ENCODE peak calls at places on chromosomes 5 and 9, in four cellular contexts. B, X, S and H are unnamed samples.

GRCh38 chr5:140253985-140254384 is 48.9 kb downstream of the PFDN1 start:
- DNase-seq in X (peak; percentile 15), B (no peak), S (no peak), H (no peak)

GRCh38 chr9:94525396-94526035 is 29.4 kb upstream of the PCAT7 start:
- DNase-seq in S (no peak), B (no peak), X (no peak), H (no peak)

GRCh38 chr5:112551437-112552018 is 132.5 kb upstream of the EPB41L4A start:
- DNase-seq in S (peak; percentile 53), X (peak; percentile 39), B (no peak), H (peak; percentile 44)

GRCh38 chr9:112176410-112177010 is 1.4 kb upstream of the SUSD1 start:
- DNase-seq in X (peak; percentile 42), S (no peak), B (no peak), H (no peak)

GRCh38 chr5:7269591-7270274 is 126.2 kb upstream of the ADCY2 start:
- DNase-seq in S (no peak), X (no peak), B (no peak), H (no peak)

GRCh38 chr5:69335341-69335975 is 2.9 kb upstream of the CCDC125 start:
- DNase-seq in X (no peak), S (no peak), B (no peak), H (no peak)

GRCh38 chr9:124257865-124258764 is at the start of gene NEK6:
- DNase-seq in X (no peak), S (peak; percentile 68), B (no peak), H (peak; percentile 61)

GRCh38 chr9:2241461-2241874 is 226.3 kb downstream of the SMARCA2 start:
- DNase-seq in B (no peak), X (no peak), S (no peak), H (peak; percentile 22)

GRCh38 chr9:95004452-95005275 is 278.2 kb downstream of the AOPEP start:
- DNase-seq in X (peak; percentile 48), S (peak; percentile 72), B (no peak), H (peak; percentile 65)

GRCh38 chr5:5005351-5005750 is 134.8 kb upstream of the ADAMTS16 start:
- DNase-seq in B (no peak), S (no peak), X (no peak), H (no peak)

GRCh38 chr5:160030631-160031377 is 21.9 kb downstream of the TTC1 start:
- DNase-seq in X (no peak), B (no peak), S (no peak), H (no peak)

GRCh38 chr9:101465330-101465915 is 29.8 kb upstream of the ALDOB start:
- DNase-seq in B (no peak), S (peak; percentile 57), X (peak; percentile 69), H (peak; percentile 58)

GRCh38 chr9:20297646-20298084 is 324.6 kb downstream of the MLLT3 start:
- DNase-seq in S (no peak), X (no peak), B (no peak), H (no peak)

GRCh38 chr9:28792736-28793135 is 1219.5 kb upstream of the C9orf72 start:
- DNase-seq in S (no peak), X (no peak), B (no peak), H (no peak)

GRCh38 chr5:170596482-170596881 is 92.7 kb downstream of the KCNIP1 start:
- DNase-seq in S (no peak), X (no peak), B (no peak), H (no peak)

GRCh38 chr5:170603101-170603500 is 99.3 kb downstream of the KCNIP1 start:
- DNase-seq in B (no peak), X (no peak), S (no peak), H (no peak)

GRCh38 chr5:170597876-170598275 is 94.1 kb downstream of the KCNIP1 start:
- DNase-seq in S (no peak), B (no peak), X (no peak), H (no peak)

GRCh38 chr5:170601608-170602007 is 97.8 kb downstream of the KCNIP1 start:
- DNase-seq in X (no peak), S (no peak), B (no peak), H (no peak)

DNA sequence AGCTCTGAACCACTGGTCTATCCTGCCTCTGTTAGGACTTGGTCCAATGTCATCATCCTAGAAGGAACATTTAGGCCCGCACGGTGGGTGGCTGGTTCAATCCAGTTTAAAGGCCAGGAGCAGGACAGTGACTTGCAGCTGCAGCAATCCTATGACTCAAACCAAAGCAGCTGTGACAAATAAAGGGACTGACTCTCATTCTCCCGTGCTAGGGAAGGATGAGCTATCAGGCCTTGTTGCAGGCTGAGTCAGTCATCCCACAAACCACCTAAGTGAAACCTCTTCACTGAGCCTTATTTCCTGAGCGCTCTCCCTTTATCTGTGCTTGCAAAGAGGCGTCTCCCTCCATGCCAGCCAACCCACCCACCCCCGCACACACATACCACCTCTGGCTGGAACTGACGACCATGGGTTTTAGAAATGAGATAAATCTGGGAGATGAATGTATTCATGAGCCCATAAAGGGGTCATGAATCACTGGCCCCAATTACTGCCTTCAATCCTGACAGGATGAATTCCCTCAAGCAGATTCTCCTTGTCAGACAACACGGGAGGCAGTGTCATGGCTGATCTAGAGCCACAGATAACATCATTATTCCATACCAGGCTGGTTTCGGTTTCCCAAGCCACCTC is 93.4 kb downstream of the KCNIP1 start:
- DNase-seq in X (no peak), B (no peak), S (no peak), H (no peak)
- TF ChIP-seq FOXK2 in X (no peak), B (no peak), S (no peak), H (no peak)

GRCh38 chr9:128215491-128216404 is 12.6 kb downstream of the DNM1 start:
- DNase-seq in B (no peak), X (peak; percentile 36), S (peak; percentile 71), H (no peak)
- TF ChIP-seq TARDBP in B (no peak), X (no peak), S (no peak), H (no peak)

DNA sequence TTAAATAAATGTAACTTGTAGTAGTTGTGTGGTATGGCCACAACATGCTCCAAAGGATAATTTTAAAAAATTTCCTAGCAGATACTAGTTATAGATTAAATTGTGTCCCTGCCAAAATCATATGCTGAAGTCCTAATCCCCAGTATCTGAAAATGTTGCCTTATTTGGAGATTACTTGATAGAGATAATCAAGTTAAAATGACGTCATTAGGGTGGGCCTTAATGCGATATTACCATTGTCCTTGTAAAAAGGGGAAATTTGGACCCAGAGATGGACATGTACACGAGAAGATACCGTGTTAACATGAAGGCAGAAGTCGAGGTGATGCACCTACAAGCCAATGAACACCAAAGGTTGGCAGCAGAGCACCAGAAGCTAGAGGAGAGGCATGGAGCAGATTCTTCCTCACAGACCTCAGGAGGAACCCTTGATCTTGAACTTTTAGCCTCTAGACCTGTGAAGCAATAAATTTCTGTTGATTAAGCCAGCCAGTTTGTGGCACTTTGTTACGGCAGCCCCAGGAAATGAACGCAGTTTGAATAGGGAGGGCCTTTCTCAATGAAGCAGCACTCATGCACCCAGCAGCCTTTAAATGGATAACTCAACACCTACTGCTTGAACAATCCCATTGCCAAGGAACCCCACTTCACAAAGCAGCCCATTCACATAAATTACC is 148.9 kb downstream of the ARHGAP26 start:
- DNase-seq in B (no peak), X (no peak), S (no peak), H (no peak)
- TF ChIP-seq FOXK2 in B (no peak), X (no peak), S (no peak), H (no peak)

GRCh38 chr5:150058480-150059126 is 27.8 kb downstream of the CSF1R start:
- DNase-seq in S (peak; percentile 66), X (no peak), B (no peak), H (no peak)
- TF ChIP-seq TARDBP in S (no peak), X (no peak), B (no peak), H (no peak)

DNA sequence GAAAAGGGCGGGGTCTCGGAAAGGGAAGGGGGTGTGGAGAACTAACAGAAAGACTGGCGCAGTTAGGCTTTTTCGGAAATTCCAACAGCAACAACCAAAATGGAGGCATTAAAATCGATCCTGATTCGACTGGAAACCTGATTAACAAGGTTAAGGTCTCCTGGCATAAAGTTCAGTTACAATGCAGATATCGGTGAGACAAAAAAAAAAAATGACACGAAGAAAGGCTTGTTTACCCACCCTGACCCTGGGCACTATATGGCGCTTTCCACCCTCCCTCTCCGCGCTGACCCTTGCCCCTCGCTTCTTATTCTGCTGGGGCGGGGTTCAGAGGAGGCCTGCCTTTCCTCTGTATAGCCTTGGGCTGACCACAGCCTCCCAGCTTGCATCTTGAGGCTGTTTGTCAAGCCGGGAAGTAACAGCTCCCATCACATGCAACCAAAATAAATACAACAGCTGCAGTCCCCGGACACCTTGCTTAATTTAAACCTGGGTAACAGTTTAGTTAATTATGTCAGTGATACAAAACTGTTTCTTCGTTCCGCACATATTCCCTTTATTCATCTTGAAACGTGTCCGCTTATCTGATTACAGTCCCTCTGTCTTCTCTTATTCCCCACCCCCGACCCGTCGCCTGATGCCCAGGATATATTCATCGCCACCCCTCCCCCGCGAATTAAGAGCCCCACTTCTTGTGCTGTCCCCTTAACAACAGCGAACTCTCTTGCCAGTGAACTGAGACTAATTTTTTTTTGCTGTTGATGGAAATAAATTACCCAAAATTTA is 808 bp upstream of the PJA2 start:
- DNase-seq in X (no peak), S (peak; percentile 69), B (no peak), H (peak; percentile 43)
- TF ChIP-seq FOXK2 in X (peak; percentile 79), S (peak; percentile 96), B (no peak), H (no peak)

GRCh38 chr9:134234687-134235359 is 70.5 kb upstream of the RNU6ATAC start:
- DNase-seq in B (no peak), X (no peak), S (no peak), H (no peak)
- TF ChIP-seq TARDBP in B (no peak), X (no peak), S (no peak), H (no peak)

DNA sequence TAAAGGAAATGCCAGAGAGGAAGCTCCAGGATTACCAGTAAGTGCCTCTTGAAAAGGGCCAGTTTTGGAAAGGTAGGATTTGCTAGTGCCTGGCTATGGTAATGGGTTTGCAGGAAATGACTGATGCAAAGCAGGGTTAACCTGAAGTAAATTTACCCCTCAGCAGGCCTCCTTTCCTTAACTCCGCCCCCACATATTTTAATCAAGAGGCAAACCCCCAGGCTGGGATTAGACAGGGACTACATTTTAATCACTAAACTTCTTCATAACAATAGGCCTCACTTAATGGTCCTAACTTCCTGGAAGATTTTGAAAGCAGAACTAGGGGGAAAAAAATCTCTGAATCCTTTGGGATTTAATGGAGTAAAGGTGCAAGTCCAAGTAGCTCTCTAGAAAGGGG is 10.2 kb upstream of the SLC1A3 start:
- DNase-seq in X (no peak), S (no peak), B (no peak), H (no peak)
- TF ChIP-seq FOXK2 in X (no peak), S (no peak), B (no peak), H (no peak)

GRCh38 chr9:129234491-129234890 is 56.4 kb upstream of the IER5L start:
- DNase-seq in X (no peak), S (no peak), B (no peak), H (no peak)
- TF ChIP-seq TARDBP in X (no peak), S (no peak), B (no peak), H (no peak)